ENCODE peak calls at places on chromosome 20, in five cellular contexts. U is activated CD8-positive, alpha-beta memory T cell treated with anti-CD3 and anti-CD28 coated beads for 48 hours; O is GM03348; N is foreskin fibroblast; X is mucosa of descending colon. B is an unnamed sample.

GRCh38 chr20:57112448-57112847 is 154.0 kb downstream of the BMP7 start:
- DNase-seq in U (no peak), O (no peak), N (no peak), X (no peak), B (no peak)

GRCh38 chr20:31740208-31740607 is 1.1 kb downstream of the TPX2 start:
- DNase-seq in U (no peak), O (peak), N (peak), X (no peak), B (no peak)

GRCh38 chr20:49078310-49078709 is 32.2 kb downstream of the CSE1L start:
- DNase-seq in U (no peak), O (no peak), N (no peak), X (no peak), B (no peak)

GRCh38 chr20:63009044-63009961 is 2.5 kb upstream of the BHLHE23 start:
- DNase-seq in U (peak), O (peak), N (peak), X (peak), B (peak)

GRCh38 chr20:9276964-9277363 is 208.1 kb downstream of the PLCB4 start:
- DNase-seq in U (no peak), O (no peak), N (no peak), X (no peak), B (no peak)

GRCh38 chr20:967796-968742 is 34.0 kb downstream of the RSPO4 start:
- DNase-seq in U (no peak), O (no peak), N (peak), X (no peak), B (no peak)

GRCh38 chr20:18440403-18440802 is 26.4 kb downstream of the DZANK1 start:
- DNase-seq in U (no peak), O (no peak), N (no peak), X (no peak), B (no peak)

GRCh38 chr20:52454660-52455059 is 263.1 kb upstream of the ZFP64 start:
- DNase-seq in U (no peak), O (peak), N (no peak), X (no peak), B (no peak)

GRCh38 chr20:53828673-53829085 is 235.0 kb upstream of the ZNF217 start:
- DNase-seq in U (no peak), O (peak), N (peak), X (no peak), B (no peak)

GRCh38 chr20:63328026-63328700 is 33.0 kb downstream of the CHRNA4 start:
- DNase-seq in U (no peak), O (no peak), N (no peak), X (no peak), B (peak)

GRCh38 chr20:49759266-49759950 is 45.7 kb upstream of the B4GALT5 start:
- DNase-seq in U (no peak), O (no peak), N (no peak), X (no peak), B (no peak)

GRCh38 chr20:17933711-17934110 is 34.9 kb downstream of the SNX5 start:
- DNase-seq in U (no peak), O (no peak), N (no peak), X (no peak), B (no peak)

GRCh38 chr20:10707791-10708190 is 34.0 kb upstream of the JAG1 start:
- DNase-seq in U (no peak), O (no peak), N (no peak), X (no peak), B (no peak)

GRCh38 chr20:39878321-39878720 is 810.7 kb downstream of the MAFB start:
- DNase-seq in U (no peak), O (no peak), N (no peak), X (no peak), B (no peak)

GRCh38 chr20:43477634-43478033 is 19.9 kb downstream of the SRSF6 start:
- DNase-seq in U (no peak), O (no peak), N (no peak), X (no peak), B (no peak)

GRCh38 chr20:19619904-19620430 is 138.1 kb upstream of the RIN2 start:
- DNase-seq in U (no peak), O (no peak), N (no peak), X (no peak), B (no peak)